ENCODE peak calls at places on chromosomes 11 and 22, in seven cellular contexts. C is heart left ventricle, E is IMR-90, B is cardiac muscle cell, J is neural progenitor cell, K is left ventricle myocardium inferior, N is transverse colon. Y is an unnamed sample. For H3K27me3, the result is how much of the 10 kb centered on the place peaks cover.

GRCh38 chr22:37241351-37242142 is 2.5 kb downstream of the RAC2 start:
- DNase-seq in C (no peak), E (no peak), B (no peak), J (no peak), K (no peak), N (peak), Y (no peak)

GRCh38 chr11:119169272-119169719 is 771 bp downstream of the NLRX1 start:
- DNase-seq in C (peak), E (no peak), B (peak), J (peak), K (peak), N (no peak), Y (no peak)

GRCh38 chr11:72763823-72764222 is 11.6 kb upstream of the ARAP1 start:
- DNase-seq in C (no peak), E (no peak), B (no peak), J (no peak), K (no peak), N (no peak), Y (no peak)

GRCh38 chr11:134261000-134261399 is 7.6 kb downstream of the ACAD8 start:
- DNase-seq in C (no peak), E (no peak), B (no peak), J (no peak), K (no peak), N (no peak), Y (peak)

GRCh38 chr11:117437041-117437790 is 109.6 kb downstream of the CEP164 start:
- DNase-seq in C (no peak), E (no peak), B (no peak), J (no peak), K (no peak), N (no peak), Y (no peak)

GRCh38 chr11:64360403-64360980 is 1.5 kb downstream of the RPS6KA4 start:
- DNase-seq in C (no peak), E (no peak), B (no peak), J (no peak), K (no peak), N (no peak), Y (no peak)

GRCh38 chr11:34313099-34313517 is 44.7 kb downstream of the ABTB2 start:
- DNase-seq in C (no peak), E (no peak), B (peak), J (no peak), K (no peak), N (no peak), Y (peak)

GRCh38 chr22:21632237-21632895 is at the start of gene CCDC116:
- DNase-seq in C (peak), E (no peak), B (no peak), J (peak), K (no peak), N (peak), Y (peak)

GRCh38 chr11:112826026-112826425 is 135.2 kb upstream of the NCAM1 start:
- DNase-seq in C (no peak), E (no peak), B (no peak), J (no peak), K (no peak), N (no peak), Y (no peak)

GRCh38 chr22:23182289-23183106 is 2.2 kb downstream of the BCR start:
- DNase-seq in C (peak), E (peak), B (no peak), J (peak), K (no peak), N (no peak), Y (no peak)

GRCh38 chr11:122709042-122709760 is 53.7 kb downstream of the UBASH3B start:
- DNase-seq in C (no peak), E (peak), B (peak), J (no peak), K (no peak), N (no peak), Y (no peak)

GRCh38 chr11:43943357-43943930 is 1.0 kb downstream of the C11orf96 start:
- DNase-seq in C (peak), E (peak), B (peak), J (peak), K (no peak), N (no peak), Y (no peak)

GRCh38 chr11:12474871-12475270 is 97.5 kb downstream of the PARVA start:
- DNase-seq in C (no peak), E (no peak), B (no peak), J (no peak), K (no peak), N (no peak), Y (no peak)

GRCh38 chr11:11027271-11027670 is 169.4 kb upstream of the ZBED5 start:
- DNase-seq in C (no peak), E (peak), B (peak), J (no peak), K (no peak), N (no peak), Y (no peak)

GRCh38 chr11:82996966-82997606 is 74.6 kb downstream of the RAB30 start:
- DNase-seq in C (no peak), E (no peak), B (no peak), J (no peak), K (no peak), N (peak), Y (no peak)

GRCh38 chr11:103995896-103996295 is 40.5 kb upstream of the DDI1 start:
- DNase-seq in C (no peak), E (no peak), B (no peak), J (no peak), K (no peak), N (no peak), Y (no peak)

GRCh38 chr11:40280161-40281054 is 1179.0 kb downstream of the LRRC4C start:
- DNase-seq in C (peak), E (no peak), B (no peak), J (no peak), K (peak), N (no peak), Y (no peak)

GRCh38 chr11:123357353-123357989 is 72.6 kb upstream of the GRAMD1B start:
- DNase-seq in C (no peak), E (no peak), B (no peak), J (no peak), K (no peak), N (no peak), Y (no peak)

GRCh38 chr11:73308963-73309960 is 1.2 kb downstream of the ARHGEF17 start:
- DNase-seq in C (peak), E (peak), B (peak), J (peak), K (peak), N (peak), Y (peak)

GRCh38 chr22:36212896-36213295 is 11.3 kb upstream of the APOL4 start:
- DNase-seq in C (no peak), E (no peak), B (no peak), J (no peak), K (no peak), N (no peak), Y (no peak)

GRCh38 chr11:4090258-4090657 is 4.3 kb upstream of the RRM1 start:
- DNase-seq in C (no peak), E (no peak), B (no peak), J (no peak), K (no peak), N (no peak), Y (no peak)

GRCh38 chr22:27682438-27682837 is 119.1 kb downstream of the MN1 start:
- DNase-seq in C (no peak), E (no peak), B (no peak), J (peak), K (no peak), N (no peak), Y (no peak)

GRCh38 chr11:110198031-110198729 is 98.2 kb downstream of the RDX start:
- DNase-seq in C (no peak), E (peak), B (peak), J (no peak), K (no peak), N (no peak), Y (no peak)

GRCh38 chr11:45483361-45483760 is 182.1 kb downstream of the CHST1 start:
- DNase-seq in C (no peak), E (no peak), B (no peak), J (no peak), K (no peak), N (no peak), Y (no peak)

GRCh38 chr11:57658023-57658361 is 430 bp downstream of the CLP1 start:
- DNase-seq in C (no peak), E (no peak), B (no peak), J (peak), K (no peak), N (no peak), Y (no peak)

GRCh38 chr22:23315341-23315917 is 135.1 kb downstream of the BCR start:
- DNase-seq in C (peak), E (peak), B (peak), J (peak), K (peak), N (peak), Y (peak)

GRCh38 chr22:25120093-25120561 is 79.5 kb upstream of the CRYBB3 start:
- DNase-seq in C (no peak), E (no peak), B (peak), J (peak), K (no peak), N (peak), Y (peak)

GRCh38 chr11:106288057-106288456 is 210.6 kb downstream of the AASDHPPT start:
- DNase-seq in C (no peak), E (no peak), B (no peak), J (no peak), K (no peak), N (no peak), Y (no peak)

GRCh38 chr11:100719809-100720221 is 32.7 kb downstream of the ARHGAP42 start:
- DNase-seq in C (no peak), E (peak), B (peak), J (peak), K (no peak), N (peak), Y (no peak)

GRCh38 chr22:49209452-49210195 is 618.0 kb downstream of the BRD1 start:
- DNase-seq in C (peak), E (no peak), B (no peak), J (no peak), K (peak), N (no peak), Y (no peak)

GRCh38 chr22:27750866-27751265 is 50.7 kb downstream of the MN1 start:
- DNase-seq in C (no peak), E (no peak), B (no peak), J (no peak), K (no peak), N (no peak), Y (no peak)

GRCh38 chr11:33606762-33607161 is 93.9 kb downstream of the C11orf91 start:
- DNase-seq in C (no peak), E (no peak), B (no peak), J (no peak), K (no peak), N (no peak), Y (no peak)

GRCh38 chr11:119906376-119906775 is 177.4 kb upstream of the NECTIN1 start:
- DNase-seq in C (no peak), E (no peak), B (no peak), J (no peak), K (no peak), N (no peak), Y (no peak)

GRCh38 chr11:63243533-63243932 is at the start of gene SLC22A25:
- DNase-seq in C (no peak), E (no peak), B (peak), J (no peak), K (no peak), N (no peak), Y (no peak)

GRCh38 chr11:102139081-102139498 is 28.8 kb downstream of the YAP1 start:
- DNase-seq in C (no peak), E (peak), B (peak), J (no peak), K (no peak), N (no peak), Y (no peak)

GRCh38 chr22:19169947-19170318 is 8.6 kb downstream of the SLC25A1 start:
- DNase-seq in C (no peak), E (no peak), B (no peak), J (no peak), K (no peak), N (no peak), Y (no peak)

GRCh38 chr22:19169002-19169946 is 9.3 kb downstream of the SLC25A1 start:
- DNase-seq in C (no peak), E (no peak), B (peak), J (peak), K (no peak), N (no peak), Y (no peak)

GRCh38 chr22:19168088-19168890 is 10.2 kb downstream of the SLC25A1 start:
- DNase-seq in C (no peak), E (no peak), B (no peak), J (peak), K (no peak), N (no peak), Y (peak)

GRCh38 chr22:19166421-19166820 is 12.1 kb downstream of the SLC25A1 start:
- DNase-seq in C (no peak), E (no peak), B (no peak), J (no peak), K (no peak), N (no peak), Y (no peak)

DNA sequence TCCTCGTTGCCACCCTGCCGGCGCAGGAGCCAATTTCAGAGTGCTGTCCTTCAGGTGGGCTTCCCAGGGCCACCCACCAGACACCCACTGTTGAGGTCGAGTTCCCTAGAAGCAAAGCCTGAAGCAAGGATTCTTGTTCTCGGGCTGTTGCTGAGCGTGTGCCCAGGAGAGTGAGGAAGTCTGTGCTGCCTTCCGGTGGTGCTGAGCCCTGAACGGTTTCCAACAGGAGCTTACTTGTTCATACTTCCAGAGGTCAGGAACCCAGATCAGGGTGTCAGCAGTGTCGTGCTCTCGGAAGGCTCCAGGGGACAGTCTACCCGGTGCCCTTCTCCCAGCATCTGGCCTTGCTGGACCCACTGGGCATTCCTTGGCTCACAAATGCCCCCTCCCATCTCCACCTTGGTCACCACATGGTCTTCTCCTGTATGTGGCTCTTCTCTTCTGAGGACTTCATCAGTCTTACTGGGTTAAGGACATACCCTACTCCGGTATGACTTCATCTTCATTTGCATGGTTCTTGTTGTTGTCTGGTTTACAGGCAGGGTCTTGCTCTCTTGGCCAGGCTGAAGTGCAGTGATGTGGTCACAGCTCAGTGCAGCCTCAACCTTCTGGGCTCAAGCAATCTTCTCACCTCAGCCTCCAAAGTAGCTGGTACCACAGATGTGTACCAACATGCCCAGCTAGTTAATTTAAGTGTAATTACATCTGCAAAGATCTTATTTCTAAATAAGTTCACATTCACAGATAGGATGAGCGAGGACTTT is 11.2 kb downstream of the SLC25A1 start:
- DNase-seq in C (no peak), E (no peak), B (no peak), J (peak), K (no peak), N (no peak), Y (no peak)
- TF ChIP-seq CTCF in C (no peak), E (no peak), B (no peak), J (no peak), K (no peak), N (no peak), Y (no peak)

GRCh38 chr11:61535998-61536675 is 27.6 kb downstream of the LRRC10B start:
- DNase-seq in C (no peak), E (no peak), B (no peak), J (no peak), K (no peak), N (no peak), Y (no peak)
- H3K27me3 ChIP-seq in C (under half), E (half or more), B (under half), J (under half), K (under half), N (under half), Y (under half)

GRCh38 chr22:31221084-31221483 is 9.0 kb downstream of the LIMK2 start:
- DNase-seq in C (no peak), E (no peak), B (no peak), J (no peak), K (no peak), N (no peak), Y (no peak)

GRCh38 chr22:31223786-31224191 is 11.7 kb downstream of the LIMK2 start:
- DNase-seq in C (no peak), E (no peak), B (no peak), J (no peak), K (no peak), N (no peak), Y (no peak)

GRCh38 chr22:31215018-31215535 is 3.0 kb downstream of the LIMK2 start:
- DNase-seq in C (no peak), E (no peak), B (no peak), J (no peak), K (no peak), N (no peak), Y (no peak)

GRCh38 chr22:31217890-31218287 is 5.8 kb downstream of the LIMK2 start:
- DNase-seq in C (no peak), E (no peak), B (peak), J (no peak), K (no peak), N (no peak), Y (no peak)

DNA sequence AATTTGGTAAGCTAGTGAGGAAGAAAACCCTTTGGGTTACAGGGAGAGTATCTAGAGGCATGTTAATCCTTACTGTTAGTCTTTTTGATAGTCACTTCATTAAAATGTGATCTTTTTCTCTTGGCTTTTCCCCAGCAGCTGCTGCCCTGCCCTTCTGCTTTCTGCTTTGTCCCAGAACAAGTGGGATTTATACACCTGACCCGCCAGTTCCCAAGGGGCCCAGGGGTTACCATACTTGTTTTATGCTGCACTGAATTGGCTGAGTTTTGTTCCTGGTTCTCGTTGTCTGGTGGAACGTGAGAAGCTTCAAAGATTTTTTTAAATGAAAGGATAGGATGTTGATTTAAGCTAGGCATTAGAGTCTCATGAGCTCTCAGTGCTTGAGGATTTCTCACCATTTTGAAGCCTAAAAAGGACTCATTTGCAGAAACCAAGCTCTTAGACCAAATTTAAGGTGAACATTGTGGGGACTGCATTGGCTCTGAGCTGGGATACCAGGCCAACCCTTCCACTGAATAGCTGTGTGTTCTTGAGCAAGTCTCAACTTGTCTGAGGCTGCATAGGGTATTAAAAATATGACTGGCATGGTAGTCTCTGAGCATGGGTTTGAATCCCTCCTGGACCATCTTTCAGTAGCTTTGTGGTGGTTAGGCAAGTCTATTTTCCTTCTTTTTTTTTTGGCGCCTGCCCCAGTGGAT is 6.6 kb downstream of the LIMK2 start:
- DNase-seq in C (no peak), E (no peak), B (no peak), J (peak), K (no peak), N (no peak), Y (no peak)
- H3K4me3 ChIP-seq in C (no peak), E (no peak), B (no peak), J (peak), K (no peak), N (no peak), Y (no peak)

GRCh38 chr11:79362821-79363220 is 78.0 kb downstream of the TENM4 start:
- DNase-seq in C (no peak), E (no peak), B (no peak), J (no peak), K (no peak), N (no peak), Y (no peak)
- TF ChIP-seq CTCF in C (no peak), E (no peak), B (no peak), J (no peak), K (no peak), N (no peak), Y (no peak)

DNA sequence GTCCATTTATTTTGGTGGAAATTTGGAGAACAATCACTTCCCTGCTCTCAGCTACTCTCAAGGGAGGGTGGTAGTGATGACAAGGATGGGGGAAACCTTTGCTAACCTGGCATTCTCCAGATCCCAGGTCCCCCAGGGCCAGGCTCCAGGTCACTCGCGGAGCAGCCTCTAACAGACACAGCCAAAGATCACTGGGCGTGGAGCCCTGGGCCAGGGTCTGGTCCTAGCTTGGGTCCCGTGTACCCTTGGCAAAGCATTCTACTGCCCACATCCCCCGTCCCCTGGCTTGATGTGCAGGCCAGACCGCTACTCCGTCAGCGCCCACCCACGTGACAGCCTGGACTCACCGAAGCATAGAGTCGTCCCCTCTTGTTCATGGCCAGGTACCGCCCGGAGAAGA is 3.2 kb downstream of the FGF3 start:
- DNase-seq in C (no peak), E (no peak), B (no peak), J (no peak), K (no peak), N (no peak), Y (no peak)
- H3K27me3 ChIP-seq in C (half or more), E (half or more), B (half or more), J (half or more), K (half or more), N (half or more), Y (under half)

Y was measured in Caco-2.